ENCODE peak calls at places on chromosomes 3 and 15, in five cellular contexts. P, R, S, M and Y are unnamed samples.

GRCh38 chr3:156816794-156817741 is 9.1 kb upstream of the LEKR1 start:
- DNase-seq in P (peak; percentile 29), R (peak; percentile 74), S (peak; percentile 93), M (peak; percentile 90), Y (peak; percentile 95)

GRCh38 chr3:25589104-25589782 is 75.5 kb downstream of the TOP2B start:
- DNase-seq in P (no peak), R (no peak), S (no peak), M (no peak), Y (no peak)

GRCh38 chr15:57692709-57693108 is 13.8 kb upstream of the POLR2M start:
- DNase-seq in P (no peak), R (no peak), S (no peak), M (peak; percentile 12), Y (no peak)

GRCh38 chr15:25182098-25182478 is 227.3 kb downstream of the SNRPN start:
- DNase-seq in P (no peak), R (no peak), S (no peak), M (no peak), Y (no peak)

GRCh38 chr3:126052196-126053058 is 31.5 kb downstream of the SLC41A3 start:
- DNase-seq in P (peak; percentile 17), R (no peak), S (no peak), M (no peak), Y (no peak)

GRCh38 chr3:58025824-58026579 is 17.8 kb downstream of the FLNB start:
- DNase-seq in P (no peak), R (no peak), S (no peak), M (peak; percentile 68), Y (no peak)

GRCh38 chr3:84136425-84136824 is 822.4 kb upstream of the CADM2 start:
- DNase-seq in P (no peak), R (no peak), S (no peak), M (no peak), Y (no peak)

GRCh38 chr3:129892486-129892856 is 1.0 kb downstream of the TMCC1 start:
- DNase-seq in P (no peak), R (no peak), S (no peak), M (no peak), Y (no peak)

GRCh38 chr15:101420232-101420631 is 69.3 kb downstream of the PCSK6 start:
- DNase-seq in P (no peak), R (no peak), S (no peak), M (no peak), Y (no peak)

GRCh38 chr3:170697803-170698350 is 112.0 kb upstream of the SLC7A14 start:
- DNase-seq in P (no peak), R (no peak), S (no peak), M (no peak), Y (no peak)

GRCh38 chr3:64462203-64463120 is 225.3 kb downstream of the ADAMTS9 start:
- DNase-seq in P (no peak), R (no peak), S (no peak), M (peak; percentile 93), Y (no peak)

GRCh38 chr3:56133423-56133822 is 334.8 kb downstream of the ERC2 start:
- DNase-seq in P (no peak), R (no peak), S (no peak), M (peak; percentile 70), Y (no peak)

GRCh38 chr3:175342196-175342595 is 483.1 kb downstream of the NAALADL2 start:
- DNase-seq in P (no peak), R (no peak), S (no peak), M (peak; percentile 15), Y (no peak)

GRCh38 chr3:157469571-157470294 is 33.1 kb downstream of the PTX3 start:
- DNase-seq in P (no peak), R (no peak), S (no peak), M (no peak), Y (no peak)

GRCh38 chr3:53255775-53256703 is at the start of gene TKT:
- DNase-seq in P (peak; percentile 85), R (peak; percentile 83), S (peak; percentile 92), M (peak; percentile 87), Y (peak; percentile 87)

GRCh38 chr15:69578792-69579587 is 126.4 kb downstream of the RPLP1 start:
- DNase-seq in P (no peak), R (no peak), S (peak; percentile 89), M (no peak), Y (no peak)

GRCh38 chr3:64158334-64158733 is 66.9 kb downstream of the PRICKLE2 start:
- DNase-seq in P (no peak), R (no peak), S (no peak), M (peak; percentile 35), Y (no peak)

GRCh38 chr3:130748520-130748919 is 1.9 kb upstream of the PIK3R4 start:
- DNase-seq in P (no peak), R (no peak), S (no peak), M (no peak), Y (no peak)

GRCh38 chr3:183714622-183715021 is 17.0 kb downstream of the YEATS2 start:
- DNase-seq in P (no peak), R (no peak), S (no peak), M (no peak), Y (no peak)

GRCh38 chr15:68396068-68396467 is 35.9 kb downstream of the ITGA11 start:
- DNase-seq in P (no peak), R (no peak), S (no peak), M (no peak), Y (no peak)

GRCh38 chr3:193114431-193115340 is 126.3 kb upstream of the PLAAT1 start:
- DNase-seq in P (no peak), R (no peak), S (no peak), M (no peak), Y (no peak)

GRCh38 chr15:42736178-42736792 is 643 bp downstream of the CDAN1 start:
- DNase-seq in P (peak; percentile 25), R (no peak), S (no peak), M (no peak), Y (peak; percentile 37)

GRCh38 chr3:8110966-8111798 is 390.4 kb upstream of the LMCD1 start:
- DNase-seq in P (peak; percentile 63), R (peak; percentile 61), S (no peak), M (peak; percentile 31), Y (peak; percentile 5)

GRCh38 chr3:169613053-169613803 is 50.3 kb downstream of the MECOM start:
- DNase-seq in P (no peak), R (no peak), S (no peak), M (no peak), Y (no peak)

GRCh38 chr3:133362539-133362938 is 37.3 kb upstream of the BFSP2 start:
- DNase-seq in P (no peak), R (no peak), S (no peak), M (no peak), Y (no peak)

GRCh38 chr3:195187609-195188529 is 83.1 kb downstream of the XXYLT1 start:
- DNase-seq in P (no peak), R (no peak), S (no peak), M (peak; percentile 76), Y (no peak)

GRCh38 chr3:108088697-108089096 is 2.1 kb downstream of the CD47 start:
- DNase-seq in P (peak; percentile 64), R (no peak), S (no peak), M (peak; percentile 16), Y (peak; percentile 59)

GRCh38 chr3:24680214-24680967 is 185.7 kb upstream of the THRB start:
- DNase-seq in P (peak; percentile 62), R (peak; percentile 47), S (peak; percentile 73), M (no peak), Y (peak; percentile 21)

GRCh38 chr3:123801474-123801873 is 82.7 kb downstream of the MYLK start:
- DNase-seq in P (no peak), R (no peak), S (no peak), M (no peak), Y (no peak)

GRCh38 chr3:123365450-123366143 is 83.3 kb downstream of the ADCY5 start:
- DNase-seq in P (no peak), R (peak; percentile 52), S (peak; percentile 46), M (peak; percentile 21), Y (no peak)

GRCh38 chr3:108292465-108292864 is 3.9 kb upstream of the HHLA2 start:
- DNase-seq in P (no peak), R (no peak), S (no peak), M (no peak), Y (no peak)

GRCh38 chr15:92637621-92638020 is 18.0 kb downstream of the FAM174B start:
- DNase-seq in P (no peak), R (peak; percentile 11), S (no peak), M (no peak), Y (no peak)

GRCh38 chr3:3553236-3553635 is 246.0 kb upstream of the LRRN1 start:
- DNase-seq in P (no peak), R (no peak), S (no peak), M (no peak), Y (no peak)

GRCh38 chr3:46922426-46922825 is 44.9 kb downstream of the PTH1R start:
- DNase-seq in P (no peak), R (no peak), S (no peak), M (no peak), Y (no peak)

GRCh38 chr15:59268199-59268979 is 61.7 kb downstream of the LDHAL6B start:
- DNase-seq in P (no peak), R (no peak), S (no peak), M (peak; percentile 70), Y (no peak)

GRCh38 chr15:52783191-52783829 is 6.8 kb downstream of the ONECUT1 start:
- DNase-seq in P (no peak), R (no peak), S (no peak), M (no peak), Y (no peak)

GRCh38 chr3:111737712-111738097 is 121.4 kb upstream of the PHLDB2 start:
- DNase-seq in P (peak; percentile 11), R (peak; percentile 79), S (no peak), M (peak; percentile 98), Y (no peak)

GRCh38 chr15:100764778-100765457 is 114.7 kb upstream of the ALDH1A3 start:
- DNase-seq in P (no peak), R (no peak), S (no peak), M (peak; percentile 79), Y (no peak)

GRCh38 chr15:29623240-29623639 is 199.0 kb downstream of the TJP1 start:
- DNase-seq in P (no peak), R (no peak), S (no peak), M (no peak), Y (no peak)
- TF ChIP-seq CTCF in P (no peak), R (no peak), S (no peak), M (no peak), Y (no peak)

GRCh38 chr15:41233367-41233771 is 2.3 kb downstream of the CHP1 start:
- DNase-seq in P (no peak), R (no peak), S (no peak), M (peak; percentile 86), Y (no peak)
- H3K4me3 ChIP-seq in P (no peak overlapping the region), R (no peak overlapping the region), S (no peak overlapping the region), M (no peak overlapping the region), Y (no peak overlapping the region)

DNA sequence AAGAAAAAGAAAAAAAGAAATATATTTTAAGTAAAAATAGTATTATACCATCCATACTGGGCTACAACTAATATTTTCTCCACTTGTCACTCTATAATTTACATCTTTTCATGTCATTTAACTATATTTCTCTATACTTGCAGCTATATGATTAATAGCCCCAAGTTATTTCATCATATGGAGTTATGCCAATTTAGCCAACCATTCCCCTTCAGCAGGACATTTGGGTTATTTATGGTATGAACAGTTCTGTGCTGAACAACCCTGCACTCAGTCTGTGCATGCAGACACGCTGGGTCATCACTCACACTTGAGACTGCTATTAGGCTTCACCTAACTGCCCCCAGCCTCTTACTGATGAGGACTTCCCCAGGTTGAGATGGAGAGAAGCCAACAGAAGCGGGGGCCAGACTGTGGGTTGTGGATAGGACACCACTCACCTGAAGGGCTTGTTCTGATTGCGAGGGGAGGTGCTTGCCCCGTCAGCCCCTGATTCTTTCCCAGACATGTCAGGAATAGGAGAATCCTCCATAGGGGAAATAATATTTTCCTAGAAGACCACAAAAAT is 7.3 kb downstream of the TADA3 start:
- DNase-seq in P (no peak), R (no peak), S (no peak), M (no peak), Y (no peak)
- H3K36me3 ChIP-seq in P (peaks cover 57% of the 10 kb centered on the region), R (peaks cover 4% of the 10 kb centered on the region), S (no peaks in the 10 kb centered on the region), M (peaks cover 50% of the 10 kb centered on the region), Y (peaks cover 34% of the 10 kb centered on the region)

GRCh38 chr15:45314960-45315359 is 62.9 kb downstream of the SLC28A2 start:
- DNase-seq in P (no peak), R (peak; percentile 32), S (no peak), M (peak; percentile 11), Y (no peak)
- TF ChIP-seq CTCF in P (no peak), R (no peak), S (no peak), M (no peak), Y (no peak)